ENCODE peak calls at places on chromosomes 16 and 17, in four cellular contexts. T, S, D and G are unnamed samples.

GRCh38 chr16:67296422-67296821 is 17.1 kb downstream of the PLEKHG4 start:
- DNase-seq in T (no peak), S (no peak), D (no peak), G (peak)

GRCh38 chr17:82655523-82655922 is 7.3 kb upstream of the WDR45B start:
- DNase-seq in T (no peak), S (no peak), D (no peak), G (no peak)

GRCh38 chr17:80727409-80727755 is 182.7 kb downstream of the RPTOR start:
- DNase-seq in T (no peak), S (no peak), D (no peak), G (no peak)

GRCh38 chr17:43399839-43400328 is 1.1 kb downstream of the ARL4D start:
- DNase-seq in T (no peak), S (no peak), D (no peak), G (no peak)

GRCh38 chr16:11015607-11016006 is 71.2 kb downstream of the CLEC16A start:
- DNase-seq in T (no peak), S (no peak), D (no peak), G (no peak)

GRCh38 chr17:10739341-10739905 is 9.6 kb upstream of the TMEM220 start:
- DNase-seq in T (no peak), S (no peak), D (no peak), G (no peak)

GRCh38 chr17:15406081-15406480 is 61.3 kb downstream of the CDRT4 start:
- DNase-seq in T (no peak), S (no peak), D (no peak), G (no peak)

GRCh38 chr16:10868562-10869469 is 8.2 kb upstream of the CIITA start:
- DNase-seq in T (no peak), S (no peak), D (no peak), G (no peak)

GRCh38 chr17:37110012-37110701 is 161.4 kb downstream of the AATF start:
- DNase-seq in T (no peak), S (no peak), D (no peak), G (no peak)

GRCh38 chr17:7988750-7989178 is 13.7 kb upstream of the GUCY2D start:
- DNase-seq in T (peak), S (no peak), D (peak), G (peak)

GRCh38 chr16:27378871-27379580 is 22.9 kb upstream of the IL21R start:
- DNase-seq in T (no peak), S (no peak), D (no peak), G (peak)

GRCh38 chr17:6160188-6160555 is 90.0 kb downstream of the WSCD1 start:
- DNase-seq in T (no peak), S (no peak), D (no peak), G (no peak)

GRCh38 chr17:13323990-13324389 is 277.7 kb downstream of the HS3ST3A1 start:
- DNase-seq in T (no peak), S (no peak), D (no peak), G (peak)

GRCh38 chr17:56779306-56779705 is 54.4 kb downstream of the C17orf67 start:
- DNase-seq in T (no peak), S (no peak), D (no peak), G (no peak)

GRCh38 chr17:58534901-58535421 is 20.5 kb upstream of the MTMR4 start:
- DNase-seq in T (no peak), S (no peak), D (no peak), G (peak)

GRCh38 chr16:66388350-66389139 is 22.1 kb downstream of the CDH5 start:
- DNase-seq in T (no peak), S (no peak), D (no peak), G (no peak)

GRCh38 chr16:87790278-87791023 is 24.7 kb upstream of the KLHDC4 start:
- DNase-seq in T (no peak), S (no peak), D (no peak), G (peak)

GRCh38 chr17:57089391-57089790 is 4.3 kb downstream of the AKAP1 start:
- DNase-seq in T (no peak), S (no peak), D (no peak), G (no peak)

GRCh38 chr16:55056585-55057520 is 126.2 kb downstream of the IRX5 start:
- DNase-seq in T (no peak), S (no peak), D (no peak), G (no peak)

GRCh38 chr16:17777461-17777863 is 306.7 kb upstream of the XYLT1 start:
- DNase-seq in T (no peak), S (no peak), D (no peak), G (peak)

GRCh38 chr16:88423448-88423850 is 29.6 kb upstream of the ZFPM1 start:
- DNase-seq in T (no peak), S (no peak), D (no peak), G (no peak)

GRCh38 chr16:75801307-75801706 is 75.0 kb upstream of the CPHXL start:
- DNase-seq in T (no peak), S (no peak), D (no peak), G (no peak)

GRCh38 chr16:86567701-86568571 is 1.3 kb downstream of the FOXC2 start:
- DNase-seq in T (no peak), S (no peak), D (no peak), G (peak)

GRCh38 chr17:16283705-16284104 is 66.7 kb downstream of the PIGL start:
- DNase-seq in T (no peak), S (no peak), D (no peak), G (peak)

GRCh38 chr16:72013389-72013788 is 4.8 kb downstream of the DHODH start:
- DNase-seq in T (peak), S (no peak), D (no peak), G (peak)

GRCh38 chr16:58628845-58629680 is 563 bp downstream of the CNOT1 start:
- DNase-seq in T (peak), S (no peak), D (peak), G (peak)

GRCh38 chr16:85524365-85524629 is 88.8 kb upstream of the GSE1 start:
- DNase-seq in T (no peak), S (no peak), D (no peak), G (no peak)

GRCh38 chr16:14179116-14179515 is 108.0 kb downstream of the MRTFB start:
- DNase-seq in T (no peak), S (no peak), D (no peak), G (peak)

GRCh38 chr16:88526906-88527185 is 43.4 kb upstream of the ZC3H18 start:
- DNase-seq in T (no peak), S (no peak), D (no peak), G (no peak)

GRCh38 chr17:1870592-1870991 is 40.8 kb downstream of the RPA1 start:
- DNase-seq in T (no peak), S (no peak), D (no peak), G (no peak)
- TF ChIP-seq CHD1 in T (no peak), S (no peak), D (no peak), G (no peak)

GRCh38 chr17:50220811-50221210 is 19.4 kb upstream of the COL1A1 start:
- DNase-seq in T (no peak), S (no peak), D (no peak), G (no peak)

GRCh38 chr17:50219345-50219744 is 17.9 kb upstream of the COL1A1 start:
- DNase-seq in T (no peak), S (no peak), D (no peak), G (peak)

GRCh38 chr17:50218071-50218759 is 16.8 kb upstream of the COL1A1 start:
- DNase-seq in T (no peak), S (no peak), D (no peak), G (peak)

GRCh38 chr17:50219939-50220465 is 18.6 kb upstream of the COL1A1 start:
- DNase-seq in T (no peak), S (no peak), D (no peak), G (peak)

GRCh38 chr17:50218771-50219315 is 17.4 kb upstream of the COL1A1 start:
- DNase-seq in T (no peak), S (no peak), D (no peak), G (peak)
- TF ChIP-seq RAD21 in T (no peak), S (no peak), D (no peak), G (no peak)

DNA sequence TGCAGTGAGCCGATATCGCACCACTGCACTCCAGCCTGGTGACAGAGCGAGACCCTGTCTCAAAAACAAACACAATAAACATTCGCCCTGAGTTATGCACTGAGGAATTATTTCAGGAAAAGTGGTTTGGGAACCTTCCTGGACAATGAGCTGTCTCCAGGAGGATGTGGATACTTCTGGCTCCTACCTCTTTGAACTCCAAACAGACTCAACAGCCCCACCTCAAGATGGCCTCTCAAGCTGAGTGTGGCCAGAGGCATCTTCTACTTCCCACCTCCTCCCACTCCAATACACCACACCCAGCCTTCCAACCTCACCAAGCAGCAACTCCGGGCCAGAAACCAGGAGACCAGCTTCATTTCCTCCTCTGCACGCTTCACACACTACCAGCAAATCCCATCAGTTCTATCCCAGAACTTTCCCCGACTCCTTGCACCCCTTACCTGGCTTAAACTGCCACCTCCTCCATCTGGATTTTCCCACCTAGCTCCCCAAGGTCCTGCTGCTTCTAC is 11.6 kb downstream of the HBQ1 start:
- DNase-seq in T (no peak), S (no peak), D (no peak), G (peak)
- TF ChIP-seq CHD1 in T (no peak), S (no peak), D (no peak), G (no peak)

GRCh38 chr17:40545660-40546059 is 19.6 kb downstream of the CCR7 start:
- DNase-seq in T (no peak), S (no peak), D (no peak), G (no peak)
- TF ChIP-seq RAD21 in T (no peak), S (no peak), D (no peak), G (no peak)

GRCh38 chr16:78437352-78437968 is 338.0 kb downstream of the WWOX start:
- DNase-seq in T (peak), S (no peak), D (no peak), G (peak)
- TF ChIP-seq CHD1 in T (no peak), S (no peak), D (no peak), G (no peak)

GRCh38 chr16:82874251-82874650 is 247.5 kb downstream of the CDH13 start:
- DNase-seq in T (no peak), S (no peak), D (no peak), G (no peak)
- TF ChIP-seq RAD21 in T (no peak), S (no peak), D (no peak), G (no peak)

DNA sequence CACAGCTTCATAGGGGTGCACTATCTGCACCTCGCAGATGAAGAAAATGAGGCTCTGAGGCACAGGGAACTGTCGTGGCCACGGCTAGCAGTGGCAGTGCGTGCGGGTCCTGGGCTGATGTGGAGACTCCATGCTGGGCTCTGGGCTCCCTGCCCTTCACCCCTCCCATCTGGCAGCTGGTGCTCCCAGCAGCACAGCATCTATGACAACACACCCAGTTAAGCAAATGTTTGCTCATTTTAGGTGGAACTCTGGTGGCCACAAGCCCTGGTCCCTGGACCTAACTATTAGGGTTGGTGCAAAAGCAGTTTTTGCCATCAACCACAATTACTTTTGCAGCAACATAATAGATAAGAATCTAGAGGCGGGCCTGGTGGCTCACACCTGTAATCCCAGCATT is 30.9 kb downstream of the IFT140 start:
- DNase-seq in T (no peak), S (no peak), D (no peak), G (no peak)
- TF ChIP-seq CHD1 in T (no peak), S (no peak), D (no peak), G (no peak)